ENCODE peak calls at places on chromosomes 3 and 15, in five cellular contexts. B, T, Q, L and X are unnamed samples.

GRCh38 chr3:107627962-107628542 is 105.3 kb downstream of the BBX start:
- DNase-seq in B (no peak), T (no peak), Q (peak; percentile 21), L (no peak), X (no peak)

GRCh38 chr3:22704571-22705354 is 498.4 kb upstream of the UBE2E2 start:
- DNase-seq in B (no peak), T (no peak), Q (no peak), L (no peak), X (no peak)

GRCh38 chr15:43948691-43949325 is 122.0 kb downstream of the WDR76 start:
- DNase-seq in B (no peak), T (no peak), Q (no peak), L (no peak), X (no peak)

GRCh38 chr15:26873846-26874245 is 7.0 kb downstream of the GABRA5 start:
- DNase-seq in B (no peak), T (no peak), Q (no peak), L (no peak), X (no peak)

GRCh38 chr15:92974183-92974915 is 74.2 kb downstream of the CHD2 start:
- DNase-seq in B (no peak), T (no peak), Q (no peak), L (peak; percentile 57), X (no peak)

GRCh38 chr3:190432216-190432615 is 17.5 kb downstream of the TMEM207 start:
- DNase-seq in B (no peak), T (no peak), Q (peak; percentile 32), L (no peak), X (no peak)

GRCh38 chr3:16917256-16917935 is 32.6 kb downstream of the PLCL2 start:
- DNase-seq in B (no peak), T (no peak), Q (peak; percentile 63), L (no peak), X (no peak)

GRCh38 chr3:169324454-169324789 is 339.1 kb downstream of the MECOM start:
- DNase-seq in B (no peak), T (no peak), Q (no peak), L (no peak), X (no peak)

DNA sequence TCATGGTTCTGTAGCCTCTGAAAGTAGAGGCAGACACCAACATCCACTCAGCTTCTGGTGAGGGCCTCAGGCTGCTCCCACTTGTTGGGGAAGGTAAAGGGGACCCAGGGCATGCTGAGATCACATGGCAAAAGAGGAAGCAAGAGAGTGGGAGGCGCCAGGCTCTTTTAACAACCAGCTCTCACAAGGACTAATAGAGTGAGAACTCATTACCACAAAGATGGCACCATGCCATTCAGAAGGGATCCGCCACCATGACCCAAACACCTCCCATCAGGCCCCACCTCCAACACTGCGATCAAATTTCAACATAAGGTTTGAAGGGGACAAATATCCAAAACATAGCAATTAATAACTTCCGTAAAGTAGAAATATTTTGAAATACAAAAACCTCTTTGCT is 192.3 kb downstream of the OCA2 start:
- DNase-seq in B (no peak), T (no peak), Q (no peak), L (no peak), X (no peak)
- H3K27ac ChIP-seq in B (no peak overlapping the region), T (no peak overlapping the region), Q (no peak overlapping the region), L (no peak overlapping the region), X (no peak overlapping the region)

DNA sequence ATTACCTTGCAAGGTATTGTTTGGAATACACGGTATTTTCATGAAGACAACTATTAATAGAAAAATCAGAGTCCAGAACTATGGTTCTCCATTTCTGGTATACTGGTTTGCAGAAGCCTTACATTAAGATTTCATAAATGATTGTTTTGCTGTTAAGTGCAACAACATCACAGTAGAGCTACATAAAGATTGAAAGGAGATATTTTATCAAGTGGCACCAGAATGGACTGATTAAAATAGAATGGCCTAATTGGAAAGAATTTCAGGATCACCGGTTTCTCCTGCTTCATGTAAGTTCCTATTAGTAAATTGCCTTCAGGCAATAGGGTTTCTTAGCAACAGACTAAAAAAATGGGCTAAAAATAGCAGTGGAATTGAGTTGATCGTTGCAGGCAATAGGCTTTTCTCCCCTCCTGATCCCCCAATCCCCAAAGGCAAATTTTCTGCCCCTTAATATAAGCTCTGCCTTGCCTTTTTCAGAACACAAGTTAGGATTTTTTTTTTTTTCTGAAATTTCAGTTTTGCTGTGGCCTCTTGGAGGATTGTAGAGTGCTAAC is 889 bp downstream of the LNP1 start:
- DNase-seq in B (no peak), T (no peak), Q (peak; percentile 69), L (peak; percentile 70), X (no peak)
- H3K4me3 ChIP-seq in B (peak overlapping the region; percentile 98), T (peak overlapping the region; percentile 72), Q (peak overlapping the region; percentile 94), L (peak overlapping the region; percentile 94), X (peak overlapping the region; percentile 83)

DNA sequence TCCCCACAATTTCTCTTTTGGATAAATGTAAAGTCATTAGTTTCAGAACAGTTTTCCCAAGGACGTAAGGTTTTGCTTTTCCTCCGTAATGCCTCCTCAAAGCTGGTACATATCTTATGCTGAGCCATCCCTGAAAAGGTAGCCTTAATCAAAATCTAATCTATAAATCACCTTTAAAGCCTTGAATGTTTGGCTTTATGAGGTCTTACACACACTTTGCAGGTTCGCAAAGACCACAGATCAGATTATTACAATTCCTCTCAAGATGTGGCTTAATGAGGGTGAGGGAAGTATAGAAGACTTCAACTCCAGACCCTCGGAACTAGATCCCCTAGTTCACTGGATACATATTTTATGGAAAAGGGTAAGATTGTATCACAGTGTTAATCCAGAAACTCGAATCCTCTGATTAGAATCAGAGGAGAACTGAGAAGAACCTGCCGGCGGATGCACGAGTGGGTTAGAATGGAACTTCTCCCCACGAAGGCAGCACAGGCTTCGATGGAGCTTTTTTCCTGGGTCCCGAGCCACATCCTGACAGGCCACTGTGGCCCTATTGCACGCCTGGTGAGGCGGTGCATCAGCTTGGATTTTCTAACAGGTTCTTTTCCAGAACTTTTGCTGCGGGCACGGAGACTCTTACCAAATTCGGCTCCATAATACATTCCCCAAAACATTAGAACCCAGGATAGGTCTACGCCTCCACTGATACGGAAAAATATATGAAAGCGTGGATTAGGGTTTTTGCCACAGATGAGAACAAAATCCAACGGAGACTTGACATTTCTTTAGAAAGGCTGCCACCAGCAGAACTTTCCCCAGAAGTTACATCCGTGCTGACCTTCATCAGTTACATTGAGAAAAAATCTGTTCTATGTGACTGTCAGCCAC is 1.2 kb downstream of the CTXND1 start:
- DNase-seq in B (no peak), T (no peak), Q (no peak), L (no peak), X (no peak)
- H3K27me3 ChIP-seq in B (peaks cover 66% of the 10 kb centered on the region), T (peaks cover 4% of the 10 kb centered on the region), Q (peaks cover 94% of the 10 kb centered on the region), L (peaks cover 88% of the 10 kb centered on the region), X (peaks cover 20% of the 10 kb centered on the region)

GRCh38 chr15:59594991-59595390 is 16.6 kb upstream of the GCNT3 start:
- DNase-seq in B (no peak), T (no peak), Q (no peak), L (no peak), X (no peak)

GRCh38 chr15:59596640-59597039 is 14.9 kb upstream of the GCNT3 start:
- DNase-seq in B (no peak), T (no peak), Q (no peak), L (no peak), X (no peak)

GRCh38 chr15:59591372-59591771 is 20.2 kb upstream of the GCNT3 start:
- DNase-seq in B (no peak), T (no peak), Q (no peak), L (no peak), X (no peak)

GRCh38 chr15:59595434-59595915 is 16.1 kb upstream of the GCNT3 start:
- DNase-seq in B (no peak), T (no peak), Q (no peak), L (no peak), X (no peak)

DNA sequence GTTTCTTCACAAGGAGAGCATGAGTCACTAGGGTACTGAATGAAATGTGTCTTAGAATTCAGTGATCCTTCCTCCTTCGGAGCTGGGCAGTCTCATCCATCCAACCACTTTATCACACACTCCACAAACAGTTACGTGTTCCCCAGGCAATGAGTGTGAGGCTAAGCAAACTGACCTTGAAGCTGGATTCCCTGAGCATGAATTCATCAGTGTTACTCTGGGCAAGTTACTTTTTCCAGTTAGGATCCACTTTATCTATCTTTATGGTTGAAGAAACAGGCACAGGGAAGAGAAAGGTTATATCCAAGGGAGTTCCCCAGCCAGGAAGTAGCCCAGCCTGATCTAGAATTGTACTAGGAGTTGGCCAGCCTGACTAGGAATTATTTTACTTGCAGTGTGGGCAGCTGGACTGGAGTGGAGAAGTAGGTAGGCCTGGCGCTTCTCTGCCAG is 17.1 kb upstream of the GCNT3 start:
- DNase-seq in B (no peak), T (no peak), Q (peak; percentile 71), L (peak; percentile 8), X (no peak)
- H3K27ac ChIP-seq in B (no peak overlapping the region), T (no peak overlapping the region), Q (peak overlapping the region; percentile 69), L (peak overlapping the region; percentile 14), X (peak overlapping the region; percentile 22)

DNA sequence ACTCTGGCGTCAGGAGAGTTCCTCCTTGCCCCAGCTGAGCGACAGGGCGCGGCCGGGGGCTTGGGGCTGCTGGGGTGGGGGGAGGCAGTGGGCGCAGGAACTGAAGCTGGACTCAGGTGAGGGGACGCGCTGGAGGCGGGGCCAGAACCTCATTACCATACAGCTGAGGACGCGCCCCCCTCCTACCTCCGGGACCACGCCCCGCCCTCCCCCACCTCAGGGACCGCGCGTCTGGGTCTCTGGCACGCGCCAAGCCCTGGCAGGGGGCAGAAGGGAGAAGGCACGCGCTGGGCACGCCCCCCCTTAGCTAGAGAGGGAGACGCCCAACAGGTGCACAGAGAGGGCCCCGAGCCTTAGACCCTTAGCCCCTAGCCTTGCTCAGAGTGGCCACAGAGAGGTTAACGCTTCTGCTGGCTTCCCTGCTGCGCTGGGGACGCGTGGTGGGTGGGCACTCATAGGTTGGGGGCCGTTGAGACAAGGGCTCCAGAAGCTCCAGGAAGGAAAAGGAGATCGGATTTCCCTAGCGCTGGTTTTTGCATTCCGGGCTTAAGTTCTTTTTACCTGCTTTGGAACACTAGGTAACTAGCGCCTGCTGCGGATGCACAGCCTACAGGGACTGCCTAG is 677 bp upstream of the DLL4 start:
- DNase-seq in B (no peak), T (peak; percentile 69), Q (peak; percentile 64), L (no peak), X (no peak)
- H3K4me3 ChIP-seq in B (peak overlapping the region; percentile 63), T (peak overlapping the region; percentile 47), Q (peak overlapping the region; percentile 76), L (peak overlapping the region; percentile 41), X (peak overlapping the region; percentile 64)

GRCh38 chr15:88193415-88193814 is 63.1 kb downstream of the NTRK3 start:
- DNase-seq in B (no peak), T (no peak), Q (no peak), L (no peak), X (no peak)
- H3K27me3 ChIP-seq in B (no peaks in the 10 kb centered on the region), T (no peaks in the 10 kb centered on the region), Q (no peaks in the 10 kb centered on the region), L (no peaks in the 10 kb centered on the region), X (no peaks in the 10 kb centered on the region)

DNA sequence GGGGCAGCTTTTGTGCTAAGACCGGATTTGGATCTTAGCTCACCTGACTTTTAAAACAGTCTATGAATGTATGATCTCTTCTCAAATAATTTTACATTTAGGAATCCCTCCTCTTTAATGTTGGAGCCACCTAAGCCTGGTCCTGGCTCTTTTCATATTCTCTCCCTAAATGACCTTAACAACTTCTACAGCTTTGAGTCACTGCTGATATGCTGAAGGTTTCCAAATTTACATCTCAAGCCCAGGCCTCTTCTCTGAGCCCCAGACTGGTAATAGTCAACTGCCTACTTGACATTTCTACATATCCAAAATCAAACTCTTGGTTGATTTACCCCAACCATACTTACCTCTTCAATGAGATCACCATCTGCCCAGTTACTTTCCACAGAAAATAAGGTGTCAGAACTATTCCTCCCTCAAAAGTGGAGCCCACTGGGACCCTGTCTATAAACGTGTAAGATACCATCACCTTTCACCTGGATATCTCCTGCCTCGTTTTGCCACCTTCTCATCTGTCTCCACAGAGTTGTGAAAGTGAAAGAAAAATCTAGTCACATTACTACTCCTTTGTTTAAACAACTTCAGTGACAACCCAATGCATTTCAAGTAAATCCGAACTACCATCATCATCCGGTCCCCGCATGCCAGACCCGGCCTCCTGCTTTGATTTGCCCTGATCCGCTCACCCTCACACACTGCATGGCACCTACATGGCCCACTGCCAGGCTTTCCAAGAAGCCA is 48.8 kb downstream of the UBP1 start:
- DNase-seq in B (no peak), T (no peak), Q (no peak), L (no peak), X (no peak)
- H3K27ac ChIP-seq in B (no peak overlapping the region), T (no peak overlapping the region), Q (no peak overlapping the region), L (peak overlapping the region; percentile 42), X (no peak overlapping the region)

GRCh38 chr15:77959094-77959879 is 118.2 kb downstream of the TBC1D2B start:
- DNase-seq in B (peak; percentile 89), T (peak; percentile 94), Q (peak; percentile 79), L (peak; percentile 79), X (peak; percentile 83)
- H3K4me3 ChIP-seq in B (peak overlapping the region; percentile 29), T (no peak overlapping the region), Q (peak overlapping the region; percentile 59), L (no peak overlapping the region), X (peak overlapping the region; percentile 27)